ENCODE peak calls at places on chromosome 6, in seven cellular contexts. One of them, this sample, is unnamed.

GRCh38 chr6:122696079-122696478 is 83.4 kb upstream of the FABP7 start:
- DNase-seq in GM06990: no peak
- DNase-seq in left ventricle myocardium inferior: no peak
- DNase-seq in ovary: no peak
- DNase-seq in tibial nerve: no peak
- DNase-seq in HFF-Myc: peak
- DNase-seq in GM12864: no peak
- DNase-seq in this sample: no peak

GRCh38 chr6:111663232-111663631 is 57.6 kb upstream of the TRAF3IP2 start:
- DNase-seq in tibial nerve: no peak
- DNase-seq in ovary: no peak
- DNase-seq in HFF-Myc: no peak
- DNase-seq in left ventricle myocardium inferior: peak
- DNase-seq in GM12864: no peak
- DNase-seq in GM06990: no peak
- DNase-seq in this sample: no peak

GRCh38 chr6:5764401-5764955 is 242.2 kb downstream of the NRN1 start:
- DNase-seq in ovary: no peak
- DNase-seq in HFF-Myc: no peak
- DNase-seq in GM12864: peak
- DNase-seq in tibial nerve: peak
- DNase-seq in GM06990: no peak
- DNase-seq in left ventricle myocardium inferior: peak
- DNase-seq in this sample: no peak

GRCh38 chr6:96649926-96650325 is 87.0 kb downstream of the FHL5 start:
- DNase-seq in ovary: no peak
- DNase-seq in HFF-Myc: no peak
- DNase-seq in tibial nerve: no peak
- DNase-seq in GM06990: no peak
- DNase-seq in GM12864: peak
- DNase-seq in left ventricle myocardium inferior: no peak
- DNase-seq in this sample: no peak

GRCh38 chr6:108689279-108690161 is 128.8 kb downstream of the FOXO3 start:
- DNase-seq in left ventricle myocardium inferior: peak
- DNase-seq in GM06990: peak
- DNase-seq in GM12864: no peak
- DNase-seq in ovary: peak
- DNase-seq in tibial nerve: peak
- DNase-seq in HFF-Myc: no peak
- DNase-seq in this sample: peak

GRCh38 chr6:108133594-108134179 is 32.1 kb upstream of the NR2E1 start:
- DNase-seq in tibial nerve: no peak
- DNase-seq in GM06990: no peak
- DNase-seq in HFF-Myc: no peak
- DNase-seq in GM12864: no peak
- DNase-seq in ovary: peak
- DNase-seq in left ventricle myocardium inferior: peak
- DNase-seq in this sample: peak

GRCh38 chr6:39381535-39382140 is 59.1 kb upstream of the KCNK16 start:
- DNase-seq in HFF-Myc: no peak
- DNase-seq in GM06990: no peak
- DNase-seq in tibial nerve: no peak
- DNase-seq in left ventricle myocardium inferior: no peak
- DNase-seq in GM12864: no peak
- DNase-seq in ovary: no peak
- DNase-seq in this sample: no peak

GRCh38 chr6:41784581-41785171 is 2.8 kb upstream of the TOMM6 start:
- DNase-seq in HFF-Myc: no peak
- DNase-seq in left ventricle myocardium inferior: no peak
- DNase-seq in tibial nerve: no peak
- DNase-seq in ovary: no peak
- DNase-seq in GM06990: no peak
- DNase-seq in GM12864: no peak
- DNase-seq in this sample: no peak

GRCh38 chr6:21132856-21133610 is 460.5 kb upstream of the SOX4 start:
- DNase-seq in HFF-Myc: no peak
- DNase-seq in ovary: no peak
- DNase-seq in GM06990: no peak
- DNase-seq in left ventricle myocardium inferior: no peak
- DNase-seq in GM12864: no peak
- DNase-seq in tibial nerve: no peak
- DNase-seq in this sample: no peak

GRCh38 chr6:148440877-148441453 is 98.3 kb downstream of the SASH1 start:
- DNase-seq in GM06990: no peak
- DNase-seq in left ventricle myocardium inferior: peak
- DNase-seq in tibial nerve: peak
- DNase-seq in HFF-Myc: peak
- DNase-seq in ovary: peak
- DNase-seq in GM12864: no peak
- DNase-seq in this sample: no peak

GRCh38 chr6:18099501-18099900 is 23.0 kb downstream of the NHLRC1 start:
- DNase-seq in HFF-Myc: no peak
- DNase-seq in GM12864: no peak
- DNase-seq in ovary: no peak
- DNase-seq in tibial nerve: no peak
- DNase-seq in left ventricle myocardium inferior: no peak
- DNase-seq in GM06990: no peak
- DNase-seq in this sample: no peak

GRCh38 chr6:104633125-104633524 is 226.6 kb downstream of the HACE1 start:
- DNase-seq in tibial nerve: no peak
- DNase-seq in ovary: no peak
- DNase-seq in GM12864: no peak
- DNase-seq in HFF-Myc: peak
- DNase-seq in left ventricle myocardium inferior: no peak
- DNase-seq in GM06990: no peak
- DNase-seq in this sample: no peak

GRCh38 chr6:157997893-157998608 is 16.4 kb downstream of the SYNJ2 start:
- DNase-seq in GM06990: no peak
- DNase-seq in HFF-Myc: no peak
- DNase-seq in ovary: no peak
- DNase-seq in GM12864: no peak
- DNase-seq in tibial nerve: no peak
- DNase-seq in left ventricle myocardium inferior: peak
- DNase-seq in this sample: no peak

GRCh38 chr6:147287869-147288271 is 83.7 kb downstream of the STXBP5 start:
- DNase-seq in left ventricle myocardium inferior: no peak
- DNase-seq in HFF-Myc: no peak
- DNase-seq in GM12864: no peak
- DNase-seq in tibial nerve: no peak
- DNase-seq in GM06990: no peak
- DNase-seq in ovary: no peak
- DNase-seq in this sample: no peak

GRCh38 chr6:21199246-21199645 is 394.3 kb upstream of the SOX4 start:
- DNase-seq in GM06990: no peak
- DNase-seq in ovary: no peak
- DNase-seq in tibial nerve: no peak
- DNase-seq in GM12864: no peak
- DNase-seq in left ventricle myocardium inferior: no peak
- DNase-seq in HFF-Myc: no peak
- DNase-seq in this sample: no peak

GRCh38 chr6:167443098-167443680 is 118.3 kb downstream of the TTLL2 start:
- DNase-seq in GM12864: no peak
- DNase-seq in left ventricle myocardium inferior: no peak
- DNase-seq in HFF-Myc: no peak
- DNase-seq in tibial nerve: no peak
- DNase-seq in GM06990: no peak
- DNase-seq in ovary: no peak
- DNase-seq in this sample: no peak

GRCh38 chr6:87808005-87808757 is 106.1 kb upstream of the AKIRIN2 start:
- DNase-seq in ovary: no peak
- DNase-seq in tibial nerve: no peak
- DNase-seq in HFF-Myc: no peak
- DNase-seq in GM06990: no peak
- DNase-seq in left ventricle myocardium inferior: no peak
- DNase-seq in GM12864: no peak
- DNase-seq in this sample: no peak

GRCh38 chr6:162151050-162151658 is 576.4 kb downstream of the PRKN start:
- DNase-seq in tibial nerve: no peak
- DNase-seq in left ventricle myocardium inferior: no peak
- DNase-seq in GM06990: no peak
- DNase-seq in ovary: no peak
- DNase-seq in HFF-Myc: no peak
- DNase-seq in GM12864: no peak
- DNase-seq in this sample: no peak

GRCh38 chr6:70164556-70164955 is 138.3 kb downstream of the COL9A1 start:
- DNase-seq in GM06990: no peak
- DNase-seq in HFF-Myc: no peak
- DNase-seq in GM12864: no peak
- DNase-seq in left ventricle myocardium inferior: no peak
- DNase-seq in ovary: no peak
- DNase-seq in tibial nerve: no peak
- DNase-seq in this sample: no peak

GRCh38 chr6:39887692-39888450 is 46.4 kb downstream of the MOCS1 start:
- DNase-seq in GM12864: no peak
- DNase-seq in left ventricle myocardium inferior: peak
- DNase-seq in tibial nerve: peak
- DNase-seq in GM06990: no peak
- DNase-seq in HFF-Myc: peak
- DNase-seq in ovary: peak
- DNase-seq in this sample: peak

GRCh38 chr6:97864366-97864765 is 581.4 kb upstream of the MMS22L start:
- DNase-seq in GM12864: no peak
- DNase-seq in HFF-Myc: no peak
- DNase-seq in GM06990: no peak
- DNase-seq in left ventricle myocardium inferior: no peak
- DNase-seq in ovary: no peak
- DNase-seq in tibial nerve: no peak
- DNase-seq in this sample: no peak

GRCh38 chr6:133487174-133487573 is 246.0 kb downstream of the EYA4 start:
- DNase-seq in HFF-Myc: no peak
- DNase-seq in ovary: no peak
- DNase-seq in left ventricle myocardium inferior: peak
- DNase-seq in GM06990: no peak
- DNase-seq in tibial nerve: no peak
- DNase-seq in GM12864: no peak
- DNase-seq in this sample: no peak

GRCh38 chr6:126064994-126065401 is 78.7 kb downstream of the TRMT11 start:
- DNase-seq in tibial nerve: no peak
- DNase-seq in left ventricle myocardium inferior: no peak
- DNase-seq in HFF-Myc: no peak
- DNase-seq in ovary: no peak
- DNase-seq in GM06990: no peak
- DNase-seq in GM12864: no peak
- DNase-seq in this sample: no peak

GRCh38 chr6:1614767-1615650 is 5.3 kb downstream of the FOXC1 start:
- DNase-seq in GM06990: no peak
- DNase-seq in ovary: no peak
- DNase-seq in left ventricle myocardium inferior: no peak
- DNase-seq in HFF-Myc: no peak
- DNase-seq in GM12864: no peak
- DNase-seq in tibial nerve: no peak
- DNase-seq in this sample: no peak
- H3K4me3 ChIP-seq in GM06990: no peak
- H3K4me3 ChIP-seq in ovary: no peak
- H3K4me3 ChIP-seq in left ventricle myocardium inferior: peak
- H3K4me3 ChIP-seq in HFF-Myc: no peak
- H3K4me3 ChIP-seq in GM12864: no peak
- H3K4me3 ChIP-seq in tibial nerve: peak
- H3K4me3 ChIP-seq in this sample: no peak

GRCh38 chr6:10028202-10028601 is 386.7 kb downstream of the TFAP2A start:
- DNase-seq in GM06990: no peak
- DNase-seq in HFF-Myc: no peak
- DNase-seq in tibial nerve: no peak
- DNase-seq in GM12864: no peak
- DNase-seq in left ventricle myocardium inferior: no peak
- DNase-seq in ovary: no peak
- DNase-seq in this sample: no peak

GRCh38 chr6:10030942-10031537 is 383.8 kb downstream of the TFAP2A start:
- DNase-seq in ovary: no peak
- DNase-seq in GM06990: no peak
- DNase-seq in GM12864: peak
- DNase-seq in left ventricle myocardium inferior: no peak
- DNase-seq in HFF-Myc: peak
- DNase-seq in tibial nerve: no peak
- DNase-seq in this sample: no peak

GRCh38 chr6:10033223-10033829 is 381.5 kb downstream of the TFAP2A start:
- DNase-seq in tibial nerve: no peak
- DNase-seq in HFF-Myc: peak
- DNase-seq in left ventricle myocardium inferior: no peak
- DNase-seq in ovary: no peak
- DNase-seq in GM12864: no peak
- DNase-seq in GM06990: no peak
- DNase-seq in this sample: no peak
- H3K4me3 ChIP-seq in tibial nerve: no peak
- H3K4me3 ChIP-seq in HFF-Myc: no peak
- H3K4me3 ChIP-seq in left ventricle myocardium inferior: no peak
- H3K4me3 ChIP-seq in ovary: no peak
- H3K4me3 ChIP-seq in GM12864: no peak
- H3K4me3 ChIP-seq in GM06990: no peak
- H3K4me3 ChIP-seq in this sample: no peak

GRCh38 chr6:37047933-37048850 is 42.7 kb downstream of the FGD2 start:
- DNase-seq in HFF-Myc: no peak
- DNase-seq in GM06990: no peak
- DNase-seq in tibial nerve: no peak
- DNase-seq in left ventricle myocardium inferior: no peak
- DNase-seq in GM12864: no peak
- DNase-seq in ovary: no peak
- DNase-seq in this sample: no peak
- H3K4me3 ChIP-seq in HFF-Myc: no peak
- H3K4me3 ChIP-seq in GM06990: no peak
- H3K4me3 ChIP-seq in tibial nerve: no peak
- H3K4me3 ChIP-seq in left ventricle myocardium inferior: no peak
- H3K4me3 ChIP-seq in GM12864: no peak
- H3K4me3 ChIP-seq in ovary: no peak
- H3K4me3 ChIP-seq in this sample: no peak

GRCh38 chr6:3454206-3455016 is 2.4 kb downstream of the SLC22A23 start:
- DNase-seq in GM12864: no peak
- DNase-seq in tibial nerve: no peak
- DNase-seq in HFF-Myc: no peak
- DNase-seq in ovary: no peak
- DNase-seq in left ventricle myocardium inferior: no peak
- DNase-seq in GM06990: no peak
- DNase-seq in this sample: no peak

GRCh38 chr6:3455490-3456394 is 1.1 kb downstream of the SLC22A23 start:
- DNase-seq in GM06990: peak
- DNase-seq in left ventricle myocardium inferior: no peak
- DNase-seq in GM12864: no peak
- DNase-seq in ovary: peak
- DNase-seq in tibial nerve: no peak
- DNase-seq in HFF-Myc: no peak
- DNase-seq in this sample: peak

GRCh38 chr6:3453410-3453809 is 3.4 kb downstream of the SLC22A23 start:
- DNase-seq in tibial nerve: no peak
- DNase-seq in GM06990: no peak
- DNase-seq in HFF-Myc: no peak
- DNase-seq in GM12864: no peak
- DNase-seq in left ventricle myocardium inferior: no peak
- DNase-seq in ovary: no peak
- DNase-seq in this sample: no peak

GRCh38 chr6:3456395-3456767 is 469 bp downstream of the SLC22A23 start:
- DNase-seq in tibial nerve: no peak
- DNase-seq in GM12864: no peak
- DNase-seq in GM06990: no peak
- DNase-seq in HFF-Myc: no peak
- DNase-seq in left ventricle myocardium inferior: no peak
- DNase-seq in ovary: no peak
- DNase-seq in this sample: no peak

DNA sequence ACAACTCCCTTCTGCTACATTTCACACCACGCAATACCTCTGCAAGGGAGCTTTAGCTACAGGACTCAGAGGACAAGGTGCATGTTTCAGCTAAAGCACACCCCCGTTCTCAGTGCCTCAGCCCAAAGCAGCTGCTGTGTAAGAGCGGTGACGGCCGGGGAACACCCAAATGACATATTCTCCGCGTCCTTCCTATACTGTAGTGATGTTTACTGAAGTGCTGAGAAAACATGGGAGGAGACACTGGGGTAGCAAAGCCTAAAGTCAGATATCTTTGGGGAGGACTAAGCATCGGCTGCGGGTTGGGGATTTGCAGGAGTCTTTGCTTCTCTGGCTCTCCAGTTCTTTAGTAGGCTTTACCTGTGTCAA is 1.7 kb downstream of the SLC22A23 start:
- DNase-seq in HFF-Myc: no peak
- DNase-seq in GM12864: no peak
- DNase-seq in ovary: no peak
- DNase-seq in left ventricle myocardium inferior: no peak
- DNase-seq in GM06990: peak
- DNase-seq in tibial nerve: no peak
- DNase-seq in this sample: peak
- H3K4me3 ChIP-seq in HFF-Myc: no peak
- H3K4me3 ChIP-seq in GM12864: no peak
- H3K4me3 ChIP-seq in ovary: peak
- H3K4me3 ChIP-seq in left ventricle myocardium inferior: peak
- H3K4me3 ChIP-seq in GM06990: no peak
- H3K4me3 ChIP-seq in tibial nerve: peak
- H3K4me3 ChIP-seq in this sample: peak